ENCODE peak calls at places on chromosomes 6 and 20, in ten cellular contexts. One of them, this sample, is unnamed.

GRCh38 chr6:167495506-167496391 is 170.9 kb downstream of the TTLL2 start:
- DNase-seq in iris pigment epithelial cell: no peak
- DNase-seq in NCI-H1105 treated with DMSO at 0.1 percent for 48 hours: no peak
- DNase-seq in ELR: no peak
- DNase-seq in neural crest cell: no peak
- DNase-seq in AML-193: no peak
- DNase-seq in pons: peak
- DNase-seq in hippocampal formation: peak
- DNase-seq in stimulated activated naive CD8-positive, alpha-beta T cell treated with anti-CD3 and anti-CD28 coated beads, Interleukin-15, Interleukin-2, amounts not matched to agents 100 U/mL and 50 U/mL, for 24 hours: no peak
- DNase-seq in NCI-H1048: no peak
- DNase-seq in this sample: peak

GRCh38 chr6:138162104-138162946 is 586 bp downstream of the ARFGEF3 start:
- DNase-seq in iris pigment epithelial cell: peak
- DNase-seq in NCI-H1105 treated with DMSO at 0.1 percent for 48 hours: peak
- DNase-seq in ELR: no peak
- DNase-seq in neural crest cell: no peak
- DNase-seq in AML-193: no peak
- DNase-seq in pons: peak
- DNase-seq in hippocampal formation: peak
- DNase-seq in stimulated activated naive CD8-positive, alpha-beta T cell treated with anti-CD3 and anti-CD28 coated beads, Interleukin-15, Interleukin-2, amounts not matched to agents 100 U/mL and 50 U/mL, for 24 hours: peak
- DNase-seq in NCI-H1048: no peak
- DNase-seq in this sample: peak

GRCh38 chr20:10242166-10242565 is 23.5 kb downstream of the SNAP25 start:
- DNase-seq in iris pigment epithelial cell: no peak
- DNase-seq in NCI-H1105 treated with DMSO at 0.1 percent for 48 hours: no peak
- DNase-seq in ELR: no peak
- DNase-seq in neural crest cell: no peak
- DNase-seq in AML-193: no peak
- DNase-seq in pons: no peak
- DNase-seq in hippocampal formation: no peak
- DNase-seq in stimulated activated naive CD8-positive, alpha-beta T cell treated with anti-CD3 and anti-CD28 coated beads, Interleukin-15, Interleukin-2, amounts not matched to agents 100 U/mL and 50 U/mL, for 24 hours: no peak
- DNase-seq in NCI-H1048: no peak
- DNase-seq in this sample: no peak

GRCh38 chr6:7673063-7673536 is 52.8 kb upstream of the BMP6 start:
- DNase-seq in iris pigment epithelial cell: no peak
- DNase-seq in NCI-H1105 treated with DMSO at 0.1 percent for 48 hours: no peak
- DNase-seq in ELR: peak
- DNase-seq in neural crest cell: peak
- DNase-seq in AML-193: no peak
- DNase-seq in pons: no peak
- DNase-seq in hippocampal formation: no peak
- DNase-seq in stimulated activated naive CD8-positive, alpha-beta T cell treated with anti-CD3 and anti-CD28 coated beads, Interleukin-15, Interleukin-2, amounts not matched to agents 100 U/mL and 50 U/mL, for 24 hours: no peak
- DNase-seq in NCI-H1048: no peak
- DNase-seq in this sample: peak

GRCh38 chr20:9119776-9120175 is 50.9 kb downstream of the PLCB4 start:
- DNase-seq in iris pigment epithelial cell: no peak
- DNase-seq in NCI-H1105 treated with DMSO at 0.1 percent for 48 hours: peak
- DNase-seq in ELR: peak
- DNase-seq in neural crest cell: no peak
- DNase-seq in AML-193: no peak
- DNase-seq in pons: peak
- DNase-seq in hippocampal formation: peak
- DNase-seq in stimulated activated naive CD8-positive, alpha-beta T cell treated with anti-CD3 and anti-CD28 coated beads, Interleukin-15, Interleukin-2, amounts not matched to agents 100 U/mL and 50 U/mL, for 24 hours: no peak
- DNase-seq in NCI-H1048: no peak
- DNase-seq in this sample: peak

GRCh38 chr6:80771941-80772340 is 665.5 kb downstream of the BCKDHB start:
- DNase-seq in iris pigment epithelial cell: peak
- DNase-seq in NCI-H1105 treated with DMSO at 0.1 percent for 48 hours: no peak
- DNase-seq in ELR: peak
- DNase-seq in neural crest cell: peak
- DNase-seq in AML-193: no peak
- DNase-seq in pons: no peak
- DNase-seq in hippocampal formation: no peak
- DNase-seq in stimulated activated naive CD8-positive, alpha-beta T cell treated with anti-CD3 and anti-CD28 coated beads, Interleukin-15, Interleukin-2, amounts not matched to agents 100 U/mL and 50 U/mL, for 24 hours: no peak
- DNase-seq in NCI-H1048: no peak
- DNase-seq in this sample: no peak

GRCh38 chr6:106556368-106556960 is 72.8 kb downstream of the RTN4IP1 start:
- DNase-seq in iris pigment epithelial cell: peak
- DNase-seq in NCI-H1105 treated with DMSO at 0.1 percent for 48 hours: peak
- DNase-seq in ELR: peak
- DNase-seq in neural crest cell: no peak
- DNase-seq in AML-193: peak
- DNase-seq in pons: peak
- DNase-seq in hippocampal formation: no peak
- DNase-seq in stimulated activated naive CD8-positive, alpha-beta T cell treated with anti-CD3 and anti-CD28 coated beads, Interleukin-15, Interleukin-2, amounts not matched to agents 100 U/mL and 50 U/mL, for 24 hours: no peak
- DNase-seq in NCI-H1048: no peak
- DNase-seq in this sample: no peak

GRCh38 chr6:31586596-31586995 is 519 bp downstream of the LST1 start:
- DNase-seq in iris pigment epithelial cell: no peak
- DNase-seq in NCI-H1105 treated with DMSO at 0.1 percent for 48 hours: no peak
- DNase-seq in ELR: no peak
- DNase-seq in neural crest cell: no peak
- DNase-seq in AML-193: peak
- DNase-seq in pons: peak
- DNase-seq in hippocampal formation: no peak
- DNase-seq in stimulated activated naive CD8-positive, alpha-beta T cell treated with anti-CD3 and anti-CD28 coated beads, Interleukin-15, Interleukin-2, amounts not matched to agents 100 U/mL and 50 U/mL, for 24 hours: peak
- DNase-seq in NCI-H1048: no peak
- DNase-seq in this sample: no peak

GRCh38 chr6:16006681-16007080 is 122.2 kb upstream of the MYLIP start:
- DNase-seq in iris pigment epithelial cell: no peak
- DNase-seq in NCI-H1105 treated with DMSO at 0.1 percent for 48 hours: no peak
- DNase-seq in ELR: no peak
- DNase-seq in neural crest cell: no peak
- DNase-seq in AML-193: no peak
- DNase-seq in pons: no peak
- DNase-seq in hippocampal formation: no peak
- DNase-seq in stimulated activated naive CD8-positive, alpha-beta T cell treated with anti-CD3 and anti-CD28 coated beads, Interleukin-15, Interleukin-2, amounts not matched to agents 100 U/mL and 50 U/mL, for 24 hours: no peak
- DNase-seq in NCI-H1048: no peak
- DNase-seq in this sample: no peak

GRCh38 chr6:126788961-126789365 is 329.5 kb upstream of the RSPO3 start:
- DNase-seq in iris pigment epithelial cell: no peak
- DNase-seq in NCI-H1105 treated with DMSO at 0.1 percent for 48 hours: no peak
- DNase-seq in ELR: no peak
- DNase-seq in neural crest cell: no peak
- DNase-seq in AML-193: no peak
- DNase-seq in pons: no peak
- DNase-seq in hippocampal formation: no peak
- DNase-seq in stimulated activated naive CD8-positive, alpha-beta T cell treated with anti-CD3 and anti-CD28 coated beads, Interleukin-15, Interleukin-2, amounts not matched to agents 100 U/mL and 50 U/mL, for 24 hours: no peak
- DNase-seq in NCI-H1048: no peak
- DNase-seq in this sample: no peak

GRCh38 chr6:121549741-121550140 is 114.3 kb downstream of the GJA1 start:
- DNase-seq in iris pigment epithelial cell: peak
- DNase-seq in NCI-H1105 treated with DMSO at 0.1 percent for 48 hours: no peak
- DNase-seq in ELR: peak
- DNase-seq in neural crest cell: no peak
- DNase-seq in AML-193: no peak
- DNase-seq in pons: no peak
- DNase-seq in hippocampal formation: no peak
- DNase-seq in stimulated activated naive CD8-positive, alpha-beta T cell treated with anti-CD3 and anti-CD28 coated beads, Interleukin-15, Interleukin-2, amounts not matched to agents 100 U/mL and 50 U/mL, for 24 hours: no peak
- DNase-seq in NCI-H1048: no peak
- DNase-seq in this sample: no peak

GRCh38 chr6:79964607-79965081 is 17.3 kb upstream of the ELOVL4 start:
- DNase-seq in iris pigment epithelial cell: no peak
- DNase-seq in NCI-H1105 treated with DMSO at 0.1 percent for 48 hours: no peak
- DNase-seq in ELR: no peak
- DNase-seq in neural crest cell: no peak
- DNase-seq in AML-193: no peak
- DNase-seq in pons: no peak
- DNase-seq in hippocampal formation: no peak
- DNase-seq in stimulated activated naive CD8-positive, alpha-beta T cell treated with anti-CD3 and anti-CD28 coated beads, Interleukin-15, Interleukin-2, amounts not matched to agents 100 U/mL and 50 U/mL, for 24 hours: no peak
- DNase-seq in NCI-H1048: no peak
- DNase-seq in this sample: no peak

GRCh38 chr20:39245685-39246311 is 283.7 kb downstream of the DHX35 start:
- DNase-seq in iris pigment epithelial cell: no peak
- DNase-seq in NCI-H1105 treated with DMSO at 0.1 percent for 48 hours: no peak
- DNase-seq in ELR: no peak
- DNase-seq in neural crest cell: no peak
- DNase-seq in AML-193: no peak
- DNase-seq in pons: no peak
- DNase-seq in hippocampal formation: no peak
- DNase-seq in stimulated activated naive CD8-positive, alpha-beta T cell treated with anti-CD3 and anti-CD28 coated beads, Interleukin-15, Interleukin-2, amounts not matched to agents 100 U/mL and 50 U/mL, for 24 hours: no peak
- DNase-seq in NCI-H1048: no peak
- DNase-seq in this sample: no peak

GRCh38 chr6:7171119-7171518 is 63.4 kb downstream of the RREB1 start:
- DNase-seq in iris pigment epithelial cell: no peak
- DNase-seq in NCI-H1105 treated with DMSO at 0.1 percent for 48 hours: no peak
- DNase-seq in ELR: no peak
- DNase-seq in neural crest cell: no peak
- DNase-seq in AML-193: no peak
- DNase-seq in pons: no peak
- DNase-seq in hippocampal formation: no peak
- DNase-seq in stimulated activated naive CD8-positive, alpha-beta T cell treated with anti-CD3 and anti-CD28 coated beads, Interleukin-15, Interleukin-2, amounts not matched to agents 100 U/mL and 50 U/mL, for 24 hours: no peak
- DNase-seq in NCI-H1048: no peak
- DNase-seq in this sample: no peak

GRCh38 chr6:43847741-43848630 is 78.0 kb downstream of the VEGFA start:
- DNase-seq in iris pigment epithelial cell: peak
- DNase-seq in NCI-H1105 treated with DMSO at 0.1 percent for 48 hours: no peak
- DNase-seq in ELR: no peak
- DNase-seq in neural crest cell: no peak
- DNase-seq in AML-193: no peak
- DNase-seq in pons: no peak
- DNase-seq in hippocampal formation: no peak
- DNase-seq in stimulated activated naive CD8-positive, alpha-beta T cell treated with anti-CD3 and anti-CD28 coated beads, Interleukin-15, Interleukin-2, amounts not matched to agents 100 U/mL and 50 U/mL, for 24 hours: no peak
- DNase-seq in NCI-H1048: no peak
- DNase-seq in this sample: no peak

GRCh38 chr20:20079102-20079784 is 26.9 kb downstream of the CFAP61 start:
- DNase-seq in iris pigment epithelial cell: no peak
- DNase-seq in NCI-H1105 treated with DMSO at 0.1 percent for 48 hours: peak
- DNase-seq in ELR: no peak
- DNase-seq in neural crest cell: no peak
- DNase-seq in AML-193: no peak
- DNase-seq in pons: no peak
- DNase-seq in hippocampal formation: no peak
- DNase-seq in stimulated activated naive CD8-positive, alpha-beta T cell treated with anti-CD3 and anti-CD28 coated beads, Interleukin-15, Interleukin-2, amounts not matched to agents 100 U/mL and 50 U/mL, for 24 hours: no peak
- DNase-seq in NCI-H1048: no peak
- DNase-seq in this sample: no peak

GRCh38 chr6:54586251-54586650 is 260.3 kb upstream of the FAM83B start:
- DNase-seq in iris pigment epithelial cell: peak
- DNase-seq in NCI-H1105 treated with DMSO at 0.1 percent for 48 hours: no peak
- DNase-seq in ELR: no peak
- DNase-seq in neural crest cell: no peak
- DNase-seq in AML-193: no peak
- DNase-seq in pons: no peak
- DNase-seq in hippocampal formation: no peak
- DNase-seq in stimulated activated naive CD8-positive, alpha-beta T cell treated with anti-CD3 and anti-CD28 coated beads, Interleukin-15, Interleukin-2, amounts not matched to agents 100 U/mL and 50 U/mL, for 24 hours: no peak
- DNase-seq in NCI-H1048: no peak
- DNase-seq in this sample: no peak

GRCh38 chr6:135314543-135314942 is 133.4 kb downstream of the MYB start:
- DNase-seq in iris pigment epithelial cell: no peak
- DNase-seq in NCI-H1105 treated with DMSO at 0.1 percent for 48 hours: peak
- DNase-seq in ELR: no peak
- DNase-seq in neural crest cell: no peak
- DNase-seq in AML-193: no peak
- DNase-seq in pons: no peak
- DNase-seq in hippocampal formation: no peak
- DNase-seq in stimulated activated naive CD8-positive, alpha-beta T cell treated with anti-CD3 and anti-CD28 coated beads, Interleukin-15, Interleukin-2, amounts not matched to agents 100 U/mL and 50 U/mL, for 24 hours: no peak
- DNase-seq in NCI-H1048: no peak
- DNase-seq in this sample: no peak

GRCh38 chr6:54681987-54682386 is 164.6 kb upstream of the FAM83B start:
- DNase-seq in iris pigment epithelial cell: peak
- DNase-seq in NCI-H1105 treated with DMSO at 0.1 percent for 48 hours: no peak
- DNase-seq in ELR: peak
- DNase-seq in neural crest cell: no peak
- DNase-seq in AML-193: no peak
- DNase-seq in pons: no peak
- DNase-seq in hippocampal formation: no peak
- DNase-seq in stimulated activated naive CD8-positive, alpha-beta T cell treated with anti-CD3 and anti-CD28 coated beads, Interleukin-15, Interleukin-2, amounts not matched to agents 100 U/mL and 50 U/mL, for 24 hours: no peak
- DNase-seq in NCI-H1048: no peak
- DNase-seq in this sample: no peak

GRCh38 chr6:96939019-96939805 is 14.7 kb downstream of the KLHL32 start:
- DNase-seq in iris pigment epithelial cell: peak
- DNase-seq in NCI-H1105 treated with DMSO at 0.1 percent for 48 hours: peak
- DNase-seq in ELR: peak
- DNase-seq in neural crest cell: no peak
- DNase-seq in AML-193: no peak
- DNase-seq in pons: peak
- DNase-seq in hippocampal formation: no peak
- DNase-seq in stimulated activated naive CD8-positive, alpha-beta T cell treated with anti-CD3 and anti-CD28 coated beads, Interleukin-15, Interleukin-2, amounts not matched to agents 100 U/mL and 50 U/mL, for 24 hours: peak
- DNase-seq in NCI-H1048: no peak
- DNase-seq in this sample: peak

GRCh38 chr6:38161754-38162492 is 342.4 kb downstream of the ZFAND3 start:
- DNase-seq in iris pigment epithelial cell: no peak
- DNase-seq in NCI-H1105 treated with DMSO at 0.1 percent for 48 hours: no peak
- DNase-seq in ELR: no peak
- DNase-seq in neural crest cell: no peak
- DNase-seq in AML-193: no peak
- DNase-seq in pons: no peak
- DNase-seq in hippocampal formation: no peak
- DNase-seq in stimulated activated naive CD8-positive, alpha-beta T cell treated with anti-CD3 and anti-CD28 coated beads, Interleukin-15, Interleukin-2, amounts not matched to agents 100 U/mL and 50 U/mL, for 24 hours: no peak
- DNase-seq in NCI-H1048: no peak
- DNase-seq in this sample: no peak

GRCh38 chr20:400451-401275 is 7.4 kb upstream of the RBCK1 start:
- DNase-seq in iris pigment epithelial cell: no peak
- DNase-seq in NCI-H1105 treated with DMSO at 0.1 percent for 48 hours: no peak
- DNase-seq in ELR: no peak
- DNase-seq in neural crest cell: no peak
- DNase-seq in AML-193: no peak
- DNase-seq in pons: peak
- DNase-seq in hippocampal formation: no peak
- DNase-seq in stimulated activated naive CD8-positive, alpha-beta T cell treated with anti-CD3 and anti-CD28 coated beads, Interleukin-15, Interleukin-2, amounts not matched to agents 100 U/mL and 50 U/mL, for 24 hours: no peak
- DNase-seq in NCI-H1048: no peak
- DNase-seq in this sample: peak

GRCh38 chr20:41030536-41031242 is 2.1 kb downstream of the TOP1 start:
- DNase-seq in iris pigment epithelial cell: peak
- DNase-seq in NCI-H1105 treated with DMSO at 0.1 percent for 48 hours: no peak
- DNase-seq in ELR: peak
- DNase-seq in neural crest cell: no peak
- DNase-seq in AML-193: no peak
- DNase-seq in pons: no peak
- DNase-seq in hippocampal formation: no peak
- DNase-seq in stimulated activated naive CD8-positive, alpha-beta T cell treated with anti-CD3 and anti-CD28 coated beads, Interleukin-15, Interleukin-2, amounts not matched to agents 100 U/mL and 50 U/mL, for 24 hours: no peak
- DNase-seq in NCI-H1048: no peak
- DNase-seq in this sample: no peak

GRCh38 chr6:155483858-155484257 is 28.2 kb upstream of the NOX3 start:
- DNase-seq in iris pigment epithelial cell: peak
- DNase-seq in NCI-H1105 treated with DMSO at 0.1 percent for 48 hours: peak
- DNase-seq in ELR: no peak
- DNase-seq in neural crest cell: no peak
- DNase-seq in AML-193: no peak
- DNase-seq in pons: no peak
- DNase-seq in hippocampal formation: no peak
- DNase-seq in stimulated activated naive CD8-positive, alpha-beta T cell treated with anti-CD3 and anti-CD28 coated beads, Interleukin-15, Interleukin-2, amounts not matched to agents 100 U/mL and 50 U/mL, for 24 hours: no peak
- DNase-seq in NCI-H1048: no peak
- DNase-seq in this sample: no peak

GRCh38 chr6:152828431-152828830 is 77.8 kb downstream of the VIP start:
- DNase-seq in iris pigment epithelial cell: no peak
- DNase-seq in NCI-H1105 treated with DMSO at 0.1 percent for 48 hours: peak
- DNase-seq in ELR: no peak
- DNase-seq in neural crest cell: no peak
- DNase-seq in AML-193: no peak
- DNase-seq in pons: no peak
- DNase-seq in hippocampal formation: no peak
- DNase-seq in stimulated activated naive CD8-positive, alpha-beta T cell treated with anti-CD3 and anti-CD28 coated beads, Interleukin-15, Interleukin-2, amounts not matched to agents 100 U/mL and 50 U/mL, for 24 hours: no peak
- DNase-seq in NCI-H1048: no peak
- DNase-seq in this sample: peak

GRCh38 chr6:16019462-16019861 is 109.4 kb upstream of the MYLIP start:
- DNase-seq in iris pigment epithelial cell: no peak
- DNase-seq in NCI-H1105 treated with DMSO at 0.1 percent for 48 hours: no peak
- DNase-seq in ELR: no peak
- DNase-seq in neural crest cell: no peak
- DNase-seq in AML-193: no peak
- DNase-seq in pons: no peak
- DNase-seq in hippocampal formation: no peak
- DNase-seq in stimulated activated naive CD8-positive, alpha-beta T cell treated with anti-CD3 and anti-CD28 coated beads, Interleukin-15, Interleukin-2, amounts not matched to agents 100 U/mL and 50 U/mL, for 24 hours: no peak
- DNase-seq in NCI-H1048: no peak
- DNase-seq in this sample: no peak

GRCh38 chr6:159693894-159694545 is 979 bp upstream of the SOD2 start:
- DNase-seq in iris pigment epithelial cell: peak
- DNase-seq in NCI-H1105 treated with DMSO at 0.1 percent for 48 hours: peak
- DNase-seq in ELR: peak
- DNase-seq in neural crest cell: no peak
- DNase-seq in AML-193: no peak
- DNase-seq in pons: peak
- DNase-seq in hippocampal formation: no peak
- DNase-seq in stimulated activated naive CD8-positive, alpha-beta T cell treated with anti-CD3 and anti-CD28 coated beads, Interleukin-15, Interleukin-2, amounts not matched to agents 100 U/mL and 50 U/mL, for 24 hours: no peak
- DNase-seq in NCI-H1048: no peak
- DNase-seq in this sample: no peak

GRCh38 chr20:46183768-46184167 is 65.7 kb downstream of the CD40 start:
- DNase-seq in iris pigment epithelial cell: no peak
- DNase-seq in NCI-H1105 treated with DMSO at 0.1 percent for 48 hours: no peak
- DNase-seq in ELR: no peak
- DNase-seq in neural crest cell: no peak
- DNase-seq in AML-193: no peak
- DNase-seq in pons: no peak
- DNase-seq in hippocampal formation: no peak
- DNase-seq in stimulated activated naive CD8-positive, alpha-beta T cell treated with anti-CD3 and anti-CD28 coated beads, Interleukin-15, Interleukin-2, amounts not matched to agents 100 U/mL and 50 U/mL, for 24 hours: no peak
- DNase-seq in NCI-H1048: no peak
- DNase-seq in this sample: no peak

This sample was measured in SK-N-SH.